ENCODE peak calls at places on chromosomes 7 and 10, in seven cellular contexts. V is Panc1, E is osteoblast, I is heart left ventricle, U is left lung, P is kidney, C is left ventricle myocardium inferior. T is an unnamed sample.

GRCh38 chr10:31804416-31804815 is 124.2 kb downstream of the ARHGAP12 start:
- DNase-seq in C (no peak), P (no peak), V (no peak), U (no peak), E (no peak), I (no peak), T (no peak)

GRCh38 chr10:71995880-71996597 is 31.8 kb downstream of the CHST3 start:
- DNase-seq in E (peak; percentile 92), U (no peak), C (no peak), V (no peak), I (no peak), P (no peak), T (no peak)

GRCh38 chr7:27181176-27181520 is 3.9 kb downstream of the HOXA11 start:
- DNase-seq in C (no peak), I (no peak), U (peak; percentile 4), P (peak; percentile 49), V (no peak), E (peak; percentile 80), T (no peak)

GRCh38 chr7:140003913-140004382 is 58.8 kb downstream of the PARP12 start:
- DNase-seq in U (no peak), I (no peak), E (peak; percentile 93), V (peak; percentile 35), P (no peak), C (no peak), T (peak; percentile 56)

GRCh38 chr10:81784111-81784597 is 90.8 kb upstream of the NRG3 start:
- DNase-seq in C (no peak), V (no peak), U (no peak), I (no peak), P (peak; percentile 75), E (no peak), T (no peak)

GRCh38 chr7:116316838-116317612 is 106.7 kb downstream of the TES start:
- DNase-seq in V (peak; percentile 99), I (peak; percentile 69), U (peak; percentile 39), C (peak; percentile 18), E (peak; percentile 89), P (no peak), T (peak; percentile 90)

GRCh38 chr7:147394329-147394728 is 1196.2 kb upstream of the C7orf33 start:
- DNase-seq in P (no peak), I (no peak), V (no peak), C (no peak), U (no peak), E (no peak), T (no peak)

GRCh38 chr10:102975483-102976057 is 57.5 kb downstream of the CNNM2 start:
- DNase-seq in P (no peak), V (no peak), C (no peak), E (no peak), I (no peak), U (no peak), T (no peak)

GRCh38 chr10:51297438-51297837 is 223.2 kb downstream of the PRKG1 start:
- DNase-seq in U (no peak), I (no peak), C (no peak), E (no peak), V (no peak), P (no peak), T (no peak)

GRCh38 chr7:68980011-68980410 is 618.3 kb upstream of the AUTS2 start:
- DNase-seq in C (no peak), E (no peak), I (no peak), U (no peak), P (no peak), V (no peak), T (no peak)

GRCh38 chr10:65861249-65861648 is 1064.6 kb upstream of the LRRTM3 start:
- DNase-seq in V (no peak), C (no peak), U (no peak), P (no peak), E (no peak), I (no peak), T (no peak)

GRCh38 chr10:11035318-11035920 is 17.7 kb downstream of the CELF2 start:
- DNase-seq in I (peak; percentile 80), C (no peak), V (peak; percentile 22), P (no peak), E (peak; percentile 74), U (no peak), T (peak; percentile 27)

GRCh38 chr7:749121-749520 is 22.0 kb upstream of the PRKAR1B start:
- DNase-seq in U (no peak), E (peak; percentile 93), P (peak; percentile 68), I (peak; percentile 74), V (no peak), C (peak; percentile 51), T (no peak)

GRCh38 chr10:87500646-87501048 is 4.0 kb upstream of the MINPP1 start:
- DNase-seq in U (no peak), V (no peak), E (no peak), P (no peak), I (no peak), C (no peak), T (no peak)

GRCh38 chr7:29332027-29332806 is 137.6 kb downstream of the CHN2 start:
- DNase-seq in V (no peak), I (no peak), E (no peak), U (no peak), C (no peak), P (no peak), T (no peak)

GRCh38 chr7:78901566-78901965 is 551.9 kb downstream of the MAGI2 start:
- DNase-seq in E (no peak), I (no peak), P (no peak), C (no peak), V (no peak), U (no peak), T (no peak)

GRCh38 chr10:16944961-16945360 is 127.7 kb upstream of the RSU1 start:
- DNase-seq in E (no peak), I (no peak), V (no peak), P (no peak), U (no peak), C (no peak), T (no peak)

GRCh38 chr7:140489021-140489349 is 9.7 kb upstream of the MKRN1 start:
- DNase-seq in P (no peak), E (no peak), V (no peak), U (no peak), I (no peak), C (no peak), T (no peak)

GRCh38 chr10:118754132-118754555 is 626 bp downstream of the CACUL1 start:
- DNase-seq in I (peak; percentile 40), C (peak; percentile 31), V (no peak), E (peak; percentile 84), P (peak; percentile 86), U (peak; percentile 57), T (no peak)

DNA sequence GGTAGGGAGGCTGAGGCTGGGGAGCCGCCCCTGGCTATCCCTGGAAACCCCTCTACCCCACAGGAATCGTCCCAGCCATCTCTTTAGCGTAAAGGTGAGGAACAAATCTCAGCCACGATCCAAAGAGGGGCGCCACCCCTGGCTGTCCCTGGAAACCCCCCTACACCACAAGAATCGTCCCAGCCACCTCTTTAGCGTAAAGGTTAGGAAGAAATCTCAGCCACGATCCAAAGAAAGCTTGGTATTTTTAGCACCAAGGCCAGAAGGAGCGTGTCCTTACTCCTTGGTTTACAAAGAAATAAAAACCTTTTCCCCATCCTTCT is 757 bp upstream of the TSPAN14 start:
- DNase-seq in U (no peak), E (peak; percentile 77), V (no peak), I (no peak), P (peak; percentile 37), C (no peak), T (no peak)
- TF ChIP-seq CTCF in U (no peak), E (no peak), V (no peak), I (no peak), P (no peak), C (no peak), T (no peak)

GRCh38 chr7:87212478-87212877 is 7.1 kb downstream of the TMEM243 start:
- DNase-seq in U (no peak), I (no peak), P (no peak), C (no peak), V (no peak), E (no peak), T (no peak)
- H3K4me3 ChIP-seq in U (no peak overlapping the region), I (no peak overlapping the region), P (no peak overlapping the region), C (no peak overlapping the region), V (no peak overlapping the region), E (no peak overlapping the region), T (no peak overlapping the region)

GRCh38 chr10:30124706-30125105 is 65.3 kb upstream of the JCAD start:
- DNase-seq in U (no peak), I (no peak), P (no peak), V (no peak), C (no peak), E (no peak), T (no peak)
- H3K27ac ChIP-seq in U (no peak overlapping the region), I (no peak overlapping the region), P (no peak overlapping the region), V (no peak overlapping the region), C (no peak overlapping the region), E (no peak overlapping the region), T (no peak overlapping the region)

DNA sequence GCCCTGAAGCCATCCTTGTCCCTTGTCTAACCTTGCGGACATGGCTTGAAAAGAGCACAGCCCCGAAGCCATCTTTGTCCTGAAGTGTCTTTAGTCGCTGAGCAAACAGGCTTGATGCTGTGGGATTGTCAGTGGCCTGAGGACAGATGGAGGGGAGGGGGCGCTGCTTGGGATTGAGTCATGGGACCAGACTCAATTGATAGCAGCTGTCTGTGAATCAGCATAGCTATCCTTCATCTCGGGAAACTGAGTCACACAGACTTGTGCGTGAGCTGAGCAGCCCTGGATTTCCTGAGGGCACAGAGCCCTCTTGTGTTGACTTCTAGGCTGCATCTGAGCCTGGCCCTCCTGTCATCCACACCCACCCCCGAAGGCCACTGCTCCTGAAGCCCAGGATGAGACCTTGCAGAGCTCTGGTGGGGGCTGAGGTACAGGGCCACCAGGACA is 14.4 kb downstream of the MYO1G start:
- DNase-seq in P (no peak), U (no peak), C (no peak), E (peak; percentile 92), I (no peak), V (no peak), T (no peak)
- TF ChIP-seq CTCF in P (no peak), U (no peak), C (no peak), E (peak; percentile 41), I (no peak), V (peak; percentile 84), T (peak; percentile 44)

DNA sequence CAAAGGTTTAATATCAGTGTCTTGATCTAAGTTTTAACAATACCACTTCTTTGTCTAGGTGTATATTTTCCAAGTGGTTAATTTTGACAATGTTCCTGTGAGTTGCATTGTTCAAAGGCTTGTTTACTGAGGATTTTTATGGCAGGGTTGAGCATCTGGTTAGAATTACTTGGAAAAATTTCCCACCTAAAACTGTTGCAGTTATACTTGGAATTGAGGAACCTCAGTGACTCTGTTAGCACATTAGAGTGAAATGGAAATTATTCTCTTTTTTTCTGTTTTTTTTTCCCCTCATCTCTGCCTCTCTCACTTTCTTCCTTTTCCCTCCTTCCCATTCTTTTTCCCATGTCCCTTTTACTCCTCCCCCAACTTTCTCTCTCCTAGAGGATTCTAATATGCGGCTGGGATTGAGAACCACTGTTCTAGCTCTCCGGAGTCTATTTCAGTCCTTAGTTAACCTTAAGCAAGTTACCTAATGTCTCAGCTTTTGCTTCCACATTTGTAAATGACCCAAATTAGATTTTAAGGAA is 107.0 kb downstream of the PODXL start:
- DNase-seq in C (no peak), V (no peak), P (no peak), E (no peak), I (no peak), U (no peak), T (no peak)
- H3K4me3 ChIP-seq in C (no peak overlapping the region), V (no peak overlapping the region), P (no peak overlapping the region), E (no peak overlapping the region), I (no peak overlapping the region), U (no peak overlapping the region), T (no peak overlapping the region)

GRCh38 chr10:64682043-64682442 is 1160.8 kb downstream of the REEP3 start:
- DNase-seq in C (no peak), U (no peak), P (no peak), E (no peak), V (no peak), I (no peak), T (no peak)
- H3K27ac ChIP-seq in C (no peak overlapping the region), U (no peak overlapping the region), P (no peak overlapping the region), E (no peak overlapping the region), V (no peak overlapping the region), I (no peak overlapping the region), T (no peak overlapping the region)

T was measured in AG04450.